ENCODE peak calls at places on chromosomes 11 and 22, in nine cellular contexts. C is endodermal cell, L is skeletal muscle cell, W is adrenal gland, O is left ventricle myocardium inferior, J is fibroblast of the aortic adventitia, I is GM12865, B is AG04450, A is ovary. U is an unnamed sample.
A peak's percentile ranks its signal among the peaks of the same experiment; 100 is the strongest.

GRCh38 chr22:17077255-17077654 is 7.5 kb upstream of the IL17RA start:
- DNase-seq in O (no peak), W (no peak), L (no peak), B (peak; percentile 51), C (no peak), J (peak; percentile 55), I (no peak), A (no peak), U (no peak)

GRCh38 chr11:87223816-87224215 is 186.1 kb downstream of the TMEM135 start:
- DNase-seq in A (no peak), B (no peak), C (no peak), O (no peak), I (no peak), J (peak; percentile 74), L (no peak), W (no peak), U (no peak)

GRCh38 chr22:46806789-46807188 is 44.3 kb downstream of the TBC1D22A start:
- DNase-seq in C (peak; percentile 32), L (no peak), B (no peak), A (no peak), W (no peak), I (no peak), J (no peak), O (no peak), U (no peak)

GRCh38 chr11:96337541-96338530 is 5.2 kb downstream of the MAML2 start:
- DNase-seq in I (peak; percentile 65), J (peak; percentile 63), O (peak; percentile 30), A (no peak), B (no peak), L (no peak), C (no peak), W (peak; percentile 16), U (no peak)

GRCh38 chr11:116043857-116044256 is 539.6 kb upstream of the CADM1 start:
- DNase-seq in B (no peak), W (no peak), O (no peak), A (no peak), C (no peak), L (no peak), J (no peak), I (no peak), U (no peak)

GRCh38 chr11:44535201-44535980 is 30.1 kb upstream of the CD82 start:
- DNase-seq in B (no peak), A (no peak), O (no peak), C (no peak), J (no peak), I (no peak), W (no peak), L (no peak), U (no peak)

GRCh38 chr11:119376197-119376847 is 5.2 kb downstream of the USP2 start:
- DNase-seq in A (no peak), L (no peak), I (no peak), B (no peak), J (no peak), C (peak; percentile 61), O (peak; percentile 62), W (peak; percentile 79), U (peak; percentile 31)

GRCh38 chr11:27158763-27159679 is 118.4 kb downstream of the BBOX1 start:
- DNase-seq in A (peak; percentile 45), L (peak; percentile 77), O (no peak), C (peak; percentile 76), W (peak; percentile 75), I (peak; percentile 60), J (peak; percentile 89), B (peak; percentile 48), U (no peak)

GRCh38 chr11:87005569-87005921 is 32.2 kb upstream of the TMEM135 start:
- DNase-seq in C (no peak), L (no peak), W (no peak), I (no peak), J (no peak), O (no peak), B (no peak), A (no peak), U (no peak)

GRCh38 chr11:64227405-64227956 is 1.4 kb downstream of the NUDT22 start:
- DNase-seq in W (no peak), I (no peak), L (no peak), B (no peak), A (peak; percentile 30), O (no peak), J (no peak), C (no peak), U (no peak)

GRCh38 chr11:39327302-39327701 is 2132.2 kb downstream of the LRRC4C start:
- DNase-seq in W (no peak), I (no peak), C (no peak), J (no peak), A (no peak), O (no peak), L (no peak), B (no peak), U (no peak)

GRCh38 chr22:21714784-21715183 is 20.8 kb downstream of the YPEL1 start:
- DNase-seq in L (no peak), C (no peak), I (no peak), B (no peak), A (no peak), J (no peak), W (no peak), O (no peak), U (no peak)

GRCh38 chr22:21714059-21714770 is 21.4 kb downstream of the YPEL1 start:
- DNase-seq in L (no peak), J (no peak), B (no peak), I (no peak), A (no peak), O (no peak), W (no peak), C (no peak), U (no peak)

GRCh38 chr22:21711851-21712250 is 23.7 kb downstream of the YPEL1 start:
- DNase-seq in J (no peak), B (no peak), W (no peak), O (no peak), A (no peak), I (no peak), C (no peak), L (no peak), U (no peak)

GRCh38 chr22:21713428-21714058 is 22.1 kb downstream of the YPEL1 start:
- DNase-seq in J (no peak), O (no peak), I (no peak), W (peak; percentile 32), A (no peak), L (no peak), C (no peak), B (no peak), U (no peak)

DNA sequence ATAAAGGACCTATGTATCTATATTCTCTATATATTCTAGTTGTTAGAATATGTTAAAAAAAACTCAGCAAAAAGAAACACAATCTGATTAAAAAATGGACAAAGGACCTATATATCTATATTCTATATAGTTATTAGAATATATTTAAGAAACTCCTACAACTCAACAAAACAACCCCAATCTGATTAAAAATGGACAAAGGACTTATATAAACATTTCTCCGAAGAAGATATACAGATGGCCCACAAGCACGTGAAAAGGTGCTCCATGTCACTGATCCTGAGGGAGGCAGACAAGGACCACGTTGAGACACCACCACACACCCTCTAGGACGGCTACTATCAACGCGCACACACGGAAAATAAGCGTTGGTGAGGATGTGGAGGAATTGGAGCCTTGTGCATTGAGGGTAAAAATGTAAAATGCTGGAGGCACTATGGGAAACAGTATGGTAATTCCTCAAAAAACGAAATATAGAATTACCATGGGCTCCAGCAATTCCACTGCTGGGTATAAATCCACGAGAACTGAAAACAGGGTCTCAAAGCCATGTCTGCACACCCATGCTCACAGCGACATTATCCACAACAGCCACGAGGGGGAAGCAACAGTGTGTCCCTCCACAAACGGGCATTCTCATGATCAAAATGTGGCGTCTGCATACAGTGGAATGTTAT is 22.7 kb downstream of the YPEL1 start:
- DNase-seq in O (peak; percentile 60), W (peak; percentile 84), I (peak; percentile 70), B (peak; percentile 52), L (no peak), J (peak; percentile 84), A (peak; percentile 71), C (peak; percentile 83), U (peak; percentile 65)
- H3K4me3 ChIP-seq in O (peak overlapping the region; percentile 31), W (no peak overlapping the region), I (no peak overlapping the region), B (no peak overlapping the region), L (peak overlapping the region; percentile 11), J (peak overlapping the region; percentile 25), A (no peak overlapping the region), C (no peak overlapping the region), U (no peak overlapping the region)

GRCh38 chr11:110859998-110860397 is 147.8 kb upstream of the ARHGAP20 start:
- DNase-seq in J (no peak), I (no peak), W (no peak), L (no peak), O (no peak), B (no peak), C (no peak), A (no peak), U (no peak)
- H3K4me3 ChIP-seq in J (no peak overlapping the region), I (no peak overlapping the region), W (no peak overlapping the region), L (no peak overlapping the region), O (no peak overlapping the region), B (no peak overlapping the region), C (no peak overlapping the region), A (no peak overlapping the region), U (no peak overlapping the region)

DNA sequence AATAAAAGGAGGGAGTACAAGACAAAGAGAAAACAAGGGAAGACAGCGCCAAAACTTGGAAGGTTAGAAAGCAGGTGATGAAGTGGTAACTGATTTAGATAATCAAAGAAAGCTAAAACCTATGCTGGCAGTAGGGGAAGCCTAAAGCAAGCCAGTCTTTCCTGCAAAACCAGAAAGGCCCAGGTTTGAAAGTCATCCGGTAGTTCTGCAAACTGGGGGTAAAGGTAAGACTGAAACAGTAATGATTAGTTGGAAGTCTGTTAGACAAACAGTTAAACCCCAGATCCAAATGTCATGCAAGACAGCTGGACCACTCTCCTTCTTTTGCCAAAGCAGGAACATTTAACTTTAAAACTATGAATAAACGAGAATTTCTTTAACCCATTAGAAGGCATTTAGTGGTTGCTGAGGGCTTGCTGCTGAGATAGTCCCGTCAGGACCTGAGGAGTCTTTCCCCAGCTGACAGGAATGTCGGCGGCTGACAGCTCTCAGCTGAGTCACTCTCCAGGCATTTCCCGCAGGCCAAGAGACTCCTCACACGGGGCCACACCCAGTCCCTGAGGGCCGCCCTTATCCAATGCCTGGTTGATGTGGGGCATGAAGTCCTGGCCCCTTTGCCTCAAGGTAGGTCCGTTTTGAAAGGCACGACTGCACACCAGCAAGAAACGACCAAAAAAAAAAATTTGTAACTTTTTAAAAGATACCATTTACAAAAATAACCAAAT is 36.3 kb upstream of the CFAP300 start:
- DNase-seq in L (peak; percentile 73), A (no peak), O (peak; percentile 72), J (peak; percentile 85), C (peak; percentile 94), W (peak; percentile 63), B (peak; percentile 59), I (no peak), U (peak; percentile 87)
- H3K4me3 ChIP-seq in L (no peak overlapping the region), A (no peak overlapping the region), O (no peak overlapping the region), J (no peak overlapping the region), C (no peak overlapping the region), W (no peak overlapping the region), B (no peak overlapping the region), I (no peak overlapping the region), U (no peak overlapping the region)

DNA sequence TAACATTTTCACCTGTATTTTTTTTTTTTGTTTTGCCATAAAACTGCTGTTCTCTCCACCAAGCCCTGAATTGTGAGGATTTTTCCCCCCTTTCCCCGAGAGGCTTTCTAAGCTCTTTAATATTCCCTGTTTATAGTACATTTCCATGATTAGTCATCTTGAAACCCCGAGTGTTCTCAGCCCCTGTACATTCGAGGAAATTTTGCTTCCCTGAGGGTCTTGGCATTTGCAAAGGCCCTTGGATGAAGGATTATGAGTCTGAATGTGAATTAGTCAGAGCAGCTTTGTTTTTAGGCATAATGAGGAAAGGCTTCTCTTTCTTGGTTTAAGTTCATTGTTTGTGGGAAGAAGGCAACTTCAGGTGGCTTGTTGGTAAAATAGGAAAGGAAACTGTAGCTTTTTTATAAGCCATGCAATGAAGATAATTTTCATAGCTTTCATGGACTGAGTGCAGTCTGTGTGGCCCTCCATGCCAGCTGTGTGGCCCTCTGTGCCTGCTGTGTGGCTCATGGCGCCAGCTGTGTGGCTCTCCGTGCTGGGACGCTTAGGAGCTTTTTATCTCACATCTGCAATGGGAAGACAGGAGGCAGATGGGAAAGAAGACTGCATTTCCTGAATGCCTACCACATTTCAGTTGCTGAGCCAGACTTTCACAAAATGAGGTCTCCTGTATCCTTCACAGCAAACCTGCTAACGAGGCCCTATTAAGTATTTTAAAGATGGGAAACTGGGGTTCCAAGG is 129.0 kb downstream of the TEAD1 start:
- DNase-seq in I (no peak), O (no peak), B (no peak), A (no peak), L (no peak), W (no peak), C (no peak), J (peak; percentile 60), U (no peak)
- H3K4me3 ChIP-seq in I (no peak overlapping the region), O (no peak overlapping the region), B (no peak overlapping the region), A (no peak overlapping the region), L (no peak overlapping the region), W (no peak overlapping the region), C (no peak overlapping the region), J (no peak overlapping the region), U (no peak overlapping the region)